ENCODE peak calls at places on chromosomes 6 and 20, in four cellular contexts. One of them, this sample, is unnamed.

GRCh38 chr20:59217794-59218193 is 54.2 kb downstream of the ZNF831 start:
- DNase-seq in WTC11: no peak
- DNase-seq in osteocyte: peak
- DNase-seq in lower lobe of right lung: no peak
- DNase-seq in this sample: no peak

GRCh38 chr6:44171899-44172546 is 13.4 kb downstream of the CAPN11 start:
- DNase-seq in WTC11: no peak
- DNase-seq in osteocyte: no peak
- DNase-seq in lower lobe of right lung: no peak
- DNase-seq in this sample: no peak

GRCh38 chr6:55794136-55794812 is 81.1 kb downstream of the BMP5 start:
- DNase-seq in WTC11: no peak
- DNase-seq in osteocyte: no peak
- DNase-seq in lower lobe of right lung: no peak
- DNase-seq in this sample: no peak

GRCh38 chr6:74451953-74452352 is 753.9 kb downstream of the COL12A1 start:
- DNase-seq in WTC11: no peak
- DNase-seq in osteocyte: no peak
- DNase-seq in lower lobe of right lung: no peak
- DNase-seq in this sample: no peak

GRCh38 chr20:37596890-37597539 is 69.3 kb upstream of the BLCAP start:
- DNase-seq in WTC11: no peak
- DNase-seq in osteocyte: no peak
- DNase-seq in lower lobe of right lung: no peak
- DNase-seq in this sample: no peak

GRCh38 chr20:56893206-56893605 is 264.1 kb downstream of the TFAP2C start:
- DNase-seq in WTC11: peak
- DNase-seq in osteocyte: no peak
- DNase-seq in lower lobe of right lung: no peak
- DNase-seq in this sample: no peak

GRCh38 chr20:63208346-63208924 is 7.5 kb downstream of the YTHDF1 start:
- DNase-seq in WTC11: no peak
- DNase-seq in osteocyte: no peak
- DNase-seq in lower lobe of right lung: no peak
- DNase-seq in this sample: no peak

GRCh38 chr6:114936060-114936459 is 593.2 kb upstream of the HS3ST5 start:
- DNase-seq in WTC11: no peak
- DNase-seq in osteocyte: no peak
- DNase-seq in lower lobe of right lung: no peak
- DNase-seq in this sample: no peak

GRCh38 chr20:49894073-49894470 is 21.3 kb downstream of the SPATA2 start:
- DNase-seq in WTC11: no peak
- DNase-seq in osteocyte: no peak
- DNase-seq in lower lobe of right lung: no peak
- DNase-seq in this sample: peak

DNA sequence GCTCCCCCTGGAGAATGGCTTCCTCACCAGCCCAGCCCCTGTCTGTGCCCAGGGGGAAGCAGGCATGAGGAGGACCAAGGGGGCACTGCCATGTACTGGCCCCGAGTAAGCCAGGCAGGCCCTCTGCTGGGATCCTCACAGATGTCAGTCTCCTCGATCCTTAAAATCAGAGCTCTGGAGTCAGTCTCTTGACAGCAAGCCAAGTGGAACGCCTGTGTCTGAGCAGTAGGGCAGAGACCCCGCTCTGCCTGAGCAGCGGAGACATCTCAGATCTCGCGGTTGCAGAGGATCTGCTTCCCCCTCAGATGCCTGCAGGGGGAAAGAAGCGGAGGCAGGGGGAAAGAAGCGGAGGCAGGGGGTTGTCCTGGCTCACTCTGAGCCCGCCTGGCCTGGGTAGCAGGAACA is 92.6 kb downstream of the SNX5 start:
- DNase-seq in WTC11: no peak
- DNase-seq in osteocyte: no peak
- DNase-seq in lower lobe of right lung: no peak
- DNase-seq in this sample: no peak
- TF ChIP-seq CTCF in WTC11: no peak
- TF ChIP-seq CTCF in osteocyte: peak
- TF ChIP-seq CTCF in lower lobe of right lung: no peak
- TF ChIP-seq CTCF in this sample: no peak

DNA sequence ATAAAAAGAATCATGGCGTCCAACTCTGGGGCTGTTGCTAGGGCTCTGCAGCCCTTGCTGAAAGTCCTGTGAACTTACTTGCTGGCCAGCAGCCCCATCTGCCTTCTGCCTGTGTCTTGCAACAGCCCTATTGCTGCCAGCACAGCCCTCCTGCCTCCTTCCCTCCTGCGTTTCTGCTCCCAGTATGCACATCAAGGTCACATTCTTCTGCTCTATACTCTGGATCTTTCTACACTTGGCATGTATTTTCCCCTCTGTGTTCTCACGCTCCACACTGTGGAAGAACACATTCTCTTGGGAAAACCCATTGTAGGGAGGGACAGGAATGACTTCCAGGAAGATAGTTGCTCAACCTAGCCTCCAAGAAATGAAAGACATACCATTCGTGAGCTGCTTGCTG is 80.9 kb upstream of the PHACTR2 start:
- DNase-seq in WTC11: no peak
- DNase-seq in osteocyte: no peak
- DNase-seq in lower lobe of right lung: no peak
- DNase-seq in this sample: no peak
- TF ChIP-seq CTCF in WTC11: no peak
- TF ChIP-seq CTCF in osteocyte: no peak
- TF ChIP-seq CTCF in lower lobe of right lung: no peak
- TF ChIP-seq CTCF in this sample: no peak

DNA sequence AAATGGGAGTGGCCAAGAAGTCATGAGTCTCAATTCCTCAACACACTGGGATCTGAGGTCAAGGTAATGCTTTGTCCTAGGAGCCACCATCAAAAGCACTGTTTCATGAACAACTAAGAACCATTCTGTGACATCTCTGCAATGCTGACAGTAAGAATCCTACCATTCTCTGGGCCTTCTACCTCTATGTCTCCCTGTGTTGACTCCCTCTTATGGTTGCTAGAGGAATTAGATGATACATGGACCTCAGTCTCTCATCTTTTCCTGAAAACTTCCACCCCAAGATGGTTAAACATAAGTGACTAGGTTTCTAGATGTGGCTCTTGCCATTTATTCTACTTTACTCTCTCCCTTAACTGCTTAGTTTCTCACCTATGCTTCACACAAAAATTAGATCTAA is 9.1 kb downstream of the MTRF1L start:
- DNase-seq in WTC11: no peak
- DNase-seq in osteocyte: no peak
- DNase-seq in lower lobe of right lung: no peak
- DNase-seq in this sample: no peak
- TF ChIP-seq CTCF in WTC11: no peak
- TF ChIP-seq CTCF in osteocyte: peak
- TF ChIP-seq CTCF in lower lobe of right lung: no peak
- TF ChIP-seq CTCF in this sample: no peak

GRCh38 chr6:157339432-157339831 is 16.1 kb upstream of the TMEM242 start:
- DNase-seq in WTC11: no peak
- DNase-seq in osteocyte: no peak
- DNase-seq in lower lobe of right lung: no peak
- DNase-seq in this sample: no peak
- TF ChIP-seq CTCF in WTC11: no peak
- TF ChIP-seq CTCF in osteocyte: peak
- TF ChIP-seq CTCF in lower lobe of right lung: no peak
- TF ChIP-seq CTCF in this sample: peak

DNA sequence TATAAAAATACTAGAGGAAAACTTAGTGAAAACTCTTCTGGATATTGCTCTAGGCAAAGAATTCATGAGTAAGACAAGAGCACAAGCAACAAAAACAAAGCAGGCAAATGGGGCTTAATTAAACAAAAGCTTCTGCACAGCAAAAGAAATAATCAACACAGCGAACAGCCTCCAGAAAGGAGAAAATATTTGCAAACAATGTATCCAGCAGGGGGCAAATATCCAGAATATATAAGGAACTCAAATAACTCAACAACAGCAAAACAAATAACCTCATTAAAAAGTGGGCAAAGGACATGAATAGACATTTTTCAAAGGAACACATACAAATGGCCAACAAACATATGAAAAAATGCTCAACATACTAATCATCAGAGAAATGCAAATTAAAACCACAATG is 17.1 kb upstream of the HECA start:
- DNase-seq in WTC11: no peak
- DNase-seq in osteocyte: no peak
- DNase-seq in lower lobe of right lung: no peak
- DNase-seq in this sample: no peak
- TF ChIP-seq CTCF in WTC11: no peak
- TF ChIP-seq CTCF in osteocyte: no peak
- TF ChIP-seq CTCF in lower lobe of right lung: no peak
- TF ChIP-seq CTCF in this sample: no peak

GRCh38 chr6:27157461-27158315 is 89.8 kb upstream of the PRSS16 start:
- DNase-seq in WTC11: peak
- DNase-seq in osteocyte: no peak
- DNase-seq in lower lobe of right lung: peak
- DNase-seq in this sample: no peak
- TF ChIP-seq CTCF in WTC11: no peak
- TF ChIP-seq CTCF in osteocyte: peak
- TF ChIP-seq CTCF in lower lobe of right lung: peak
- TF ChIP-seq CTCF in this sample: peak

GRCh38 chr6:3443221-3443515 is 13.7 kb downstream of the SLC22A23 start:
- DNase-seq in WTC11: no peak
- DNase-seq in osteocyte: no peak
- DNase-seq in lower lobe of right lung: no peak
- DNase-seq in this sample: no peak
- TF ChIP-seq CTCF in WTC11: no peak
- TF ChIP-seq CTCF in osteocyte: no peak
- TF ChIP-seq CTCF in lower lobe of right lung: no peak
- TF ChIP-seq CTCF in this sample: no peak

DNA sequence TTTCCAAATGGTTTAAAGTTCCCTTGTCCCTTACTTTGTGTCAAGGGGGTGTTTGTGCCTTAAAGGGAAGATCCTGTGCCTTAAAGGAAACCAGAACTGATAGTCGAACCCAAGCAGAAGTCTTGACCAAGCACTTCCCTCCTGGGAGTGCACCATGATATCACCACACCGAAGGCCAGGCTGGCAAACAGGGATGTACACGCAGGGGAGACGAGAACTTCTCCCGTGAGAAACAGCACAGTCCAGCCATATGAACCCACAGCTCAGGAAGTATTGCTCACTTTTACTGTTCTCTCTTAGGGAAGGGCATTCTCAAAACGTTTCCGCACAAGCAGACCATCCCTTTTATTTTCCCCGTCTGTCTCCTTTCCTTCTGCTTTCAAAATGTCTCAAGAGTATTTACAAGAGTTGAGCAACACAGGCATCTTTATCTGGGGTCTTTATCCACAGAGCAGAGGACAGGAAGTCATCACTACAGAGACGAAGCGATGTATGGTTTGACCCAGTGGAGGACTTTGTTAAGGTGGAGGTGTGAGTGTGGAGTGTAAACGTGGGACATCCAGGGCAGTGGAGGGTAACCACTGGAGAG is 12.8 kb upstream of the SERPINB1 start:
- DNase-seq in WTC11: no peak
- DNase-seq in osteocyte: no peak
- DNase-seq in lower lobe of right lung: no peak
- DNase-seq in this sample: no peak
- TF ChIP-seq CTCF in WTC11: no peak
- TF ChIP-seq CTCF in osteocyte: no peak
- TF ChIP-seq CTCF in lower lobe of right lung: peak
- TF ChIP-seq CTCF in this sample: no peak

This sample was measured in GM13977.